ENCODE peak calls at places on chromosomes 11 and 22, in seven cellular contexts. One of them, this sample, is unnamed.
A peak's percentile ranks its signal among the peaks of the same experiment; 100 is the strongest.

GRCh38 chr22:23608583-23608982 is 23.5 kb downstream of the DRICH1 start:
- DNase-seq in KBM-7: no peak
- DNase-seq in testis: no peak
- DNase-seq in psoas muscle: no peak
- DNase-seq in choroid plexus epithelial cell: peak; percentile 28
- DNase-seq in activated CD4-positive, alpha-beta T cell treated with anti-CD3 and anti-CD28 coated beads, Interleukin-2, amount 50 U/mL, for 48 hours: no peak
- DNase-seq in HFFc6: no peak
- DNase-seq in this sample: no peak

GRCh38 chr22:45550416-45550815 is 47.7 kb downstream of the FBLN1 start:
- DNase-seq in KBM-7: no peak
- DNase-seq in choroid plexus epithelial cell: no peak
- DNase-seq in HFFc6: no peak
- DNase-seq in psoas muscle: no peak
- DNase-seq in testis: no peak
- DNase-seq in activated CD4-positive, alpha-beta T cell treated with anti-CD3 and anti-CD28 coated beads, Interleukin-2, amount 50 U/mL, for 48 hours: no peak
- DNase-seq in this sample: no peak

GRCh38 chr11:83573097-83573496 is 286.9 kb upstream of the CCDC90B start:
- DNase-seq in KBM-7: no peak
- DNase-seq in activated CD4-positive, alpha-beta T cell treated with anti-CD3 and anti-CD28 coated beads, Interleukin-2, amount 50 U/mL, for 48 hours: no peak
- DNase-seq in testis: no peak
- DNase-seq in psoas muscle: no peak
- DNase-seq in choroid plexus epithelial cell: peak; percentile 21
- DNase-seq in HFFc6: peak; percentile 57
- DNase-seq in this sample: peak; percentile 71

GRCh38 chr11:65470433-65470832 is 28.4 kb upstream of the MALAT1 start:
- DNase-seq in psoas muscle: peak; percentile 25
- DNase-seq in choroid plexus epithelial cell: no peak
- DNase-seq in testis: no peak
- DNase-seq in HFFc6: no peak
- DNase-seq in KBM-7: no peak
- DNase-seq in activated CD4-positive, alpha-beta T cell treated with anti-CD3 and anti-CD28 coated beads, Interleukin-2, amount 50 U/mL, for 48 hours: no peak
- DNase-seq in this sample: no peak

GRCh38 chr22:20881231-20881630 is 22.4 kb downstream of the SNAP29 start:
- DNase-seq in choroid plexus epithelial cell: no peak
- DNase-seq in activated CD4-positive, alpha-beta T cell treated with anti-CD3 and anti-CD28 coated beads, Interleukin-2, amount 50 U/mL, for 48 hours: no peak
- DNase-seq in testis: no peak
- DNase-seq in HFFc6: peak; percentile 58
- DNase-seq in KBM-7: no peak
- DNase-seq in psoas muscle: no peak
- DNase-seq in this sample: no peak

GRCh38 chr22:41481925-41482318 is 13.0 kb downstream of the ACO2 start:
- DNase-seq in testis: no peak
- DNase-seq in KBM-7: no peak
- DNase-seq in psoas muscle: no peak
- DNase-seq in HFFc6: no peak
- DNase-seq in choroid plexus epithelial cell: no peak
- DNase-seq in activated CD4-positive, alpha-beta T cell treated with anti-CD3 and anti-CD28 coated beads, Interleukin-2, amount 50 U/mL, for 48 hours: no peak
- DNase-seq in this sample: no peak

GRCh38 chr11:40384991-40385390 is 1074.5 kb downstream of the LRRC4C start:
- DNase-seq in HFFc6: peak; percentile 69
- DNase-seq in choroid plexus epithelial cell: peak; percentile 8
- DNase-seq in KBM-7: no peak
- DNase-seq in testis: no peak
- DNase-seq in psoas muscle: no peak
- DNase-seq in activated CD4-positive, alpha-beta T cell treated with anti-CD3 and anti-CD28 coated beads, Interleukin-2, amount 50 U/mL, for 48 hours: no peak
- DNase-seq in this sample: peak; percentile 75

GRCh38 chr11:27381238-27381666 is 18.2 kb upstream of the CCDC34 start:
- DNase-seq in activated CD4-positive, alpha-beta T cell treated with anti-CD3 and anti-CD28 coated beads, Interleukin-2, amount 50 U/mL, for 48 hours: no peak
- DNase-seq in testis: no peak
- DNase-seq in choroid plexus epithelial cell: no peak
- DNase-seq in psoas muscle: no peak
- DNase-seq in HFFc6: no peak
- DNase-seq in KBM-7: no peak
- DNase-seq in this sample: no peak

GRCh38 chr11:46247664-46248063 is 29.8 kb upstream of the CREB3L1 start:
- DNase-seq in HFFc6: no peak
- DNase-seq in psoas muscle: no peak
- DNase-seq in testis: no peak
- DNase-seq in choroid plexus epithelial cell: peak; percentile 86
- DNase-seq in activated CD4-positive, alpha-beta T cell treated with anti-CD3 and anti-CD28 coated beads, Interleukin-2, amount 50 U/mL, for 48 hours: peak; percentile 35
- DNase-seq in KBM-7: peak; percentile 49
- DNase-seq in this sample: peak; percentile 33

GRCh38 chr22:37912171-37912570 is 6.1 kb downstream of the MICALL1 start:
- DNase-seq in activated CD4-positive, alpha-beta T cell treated with anti-CD3 and anti-CD28 coated beads, Interleukin-2, amount 50 U/mL, for 48 hours: no peak
- DNase-seq in KBM-7: no peak
- DNase-seq in psoas muscle: no peak
- DNase-seq in choroid plexus epithelial cell: no peak
- DNase-seq in HFFc6: no peak
- DNase-seq in testis: no peak
- DNase-seq in this sample: no peak

GRCh38 chr22:44127353-44127752 is 53.4 kb upstream of the PARVG start:
- DNase-seq in KBM-7: peak; percentile 48
- DNase-seq in psoas muscle: no peak
- DNase-seq in HFFc6: no peak
- DNase-seq in testis: no peak
- DNase-seq in choroid plexus epithelial cell: peak; percentile 47
- DNase-seq in activated CD4-positive, alpha-beta T cell treated with anti-CD3 and anti-CD28 coated beads, Interleukin-2, amount 50 U/mL, for 48 hours: no peak
- DNase-seq in this sample: no peak

GRCh38 chr22:18033204-18033998 is 9.0 kb upstream of the MICAL3 start:
- DNase-seq in choroid plexus epithelial cell: peak; percentile 49
- DNase-seq in psoas muscle: no peak
- DNase-seq in activated CD4-positive, alpha-beta T cell treated with anti-CD3 and anti-CD28 coated beads, Interleukin-2, amount 50 U/mL, for 48 hours: no peak
- DNase-seq in testis: no peak
- DNase-seq in KBM-7: no peak
- DNase-seq in HFFc6: no peak
- DNase-seq in this sample: peak; percentile 86

GRCh38 chr22:26610983-26611382 is 6.8 kb downstream of the CRYBB1 start:
- DNase-seq in activated CD4-positive, alpha-beta T cell treated with anti-CD3 and anti-CD28 coated beads, Interleukin-2, amount 50 U/mL, for 48 hours: no peak
- DNase-seq in choroid plexus epithelial cell: no peak
- DNase-seq in psoas muscle: no peak
- DNase-seq in testis: no peak
- DNase-seq in KBM-7: no peak
- DNase-seq in HFFc6: peak; percentile 58
- DNase-seq in this sample: peak; percentile 33

GRCh38 chr11:95835768-95836488 is 45.6 kb downstream of the CEP57 start:
- DNase-seq in choroid plexus epithelial cell: peak; percentile 97
- DNase-seq in KBM-7: peak; percentile 73
- DNase-seq in psoas muscle: peak; percentile 35
- DNase-seq in activated CD4-positive, alpha-beta T cell treated with anti-CD3 and anti-CD28 coated beads, Interleukin-2, amount 50 U/mL, for 48 hours: peak; percentile 44
- DNase-seq in HFFc6: peak; percentile 90
- DNase-seq in testis: peak; percentile 62
- DNase-seq in this sample: peak; percentile 92

GRCh38 chr11:74577624-74578396 is 14.6 kb upstream of the POLD3 start:
- DNase-seq in choroid plexus epithelial cell: peak; percentile 70
- DNase-seq in KBM-7: no peak
- DNase-seq in activated CD4-positive, alpha-beta T cell treated with anti-CD3 and anti-CD28 coated beads, Interleukin-2, amount 50 U/mL, for 48 hours: no peak
- DNase-seq in psoas muscle: no peak
- DNase-seq in HFFc6: no peak
- DNase-seq in testis: no peak
- DNase-seq in this sample: peak; percentile 65

GRCh38 chr11:5929571-5929970 is 12.5 kb upstream of the OR56A3 start:
- DNase-seq in HFFc6: no peak
- DNase-seq in testis: no peak
- DNase-seq in KBM-7: no peak
- DNase-seq in choroid plexus epithelial cell: no peak
- DNase-seq in activated CD4-positive, alpha-beta T cell treated with anti-CD3 and anti-CD28 coated beads, Interleukin-2, amount 50 U/mL, for 48 hours: no peak
- DNase-seq in psoas muscle: no peak
- DNase-seq in this sample: no peak

GRCh38 chr11:1943977-1944376 is 3.2 kb upstream of the MRPL23 start:
- DNase-seq in KBM-7: peak; percentile 47
- DNase-seq in choroid plexus epithelial cell: peak; percentile 41
- DNase-seq in testis: no peak
- DNase-seq in psoas muscle: no peak
- DNase-seq in activated CD4-positive, alpha-beta T cell treated with anti-CD3 and anti-CD28 coated beads, Interleukin-2, amount 50 U/mL, for 48 hours: no peak
- DNase-seq in HFFc6: no peak
- DNase-seq in this sample: peak; percentile 25

GRCh38 chr11:120558754-120559431 is 47.3 kb downstream of the GRIK4 start:
- DNase-seq in choroid plexus epithelial cell: no peak
- DNase-seq in testis: no peak
- DNase-seq in activated CD4-positive, alpha-beta T cell treated with anti-CD3 and anti-CD28 coated beads, Interleukin-2, amount 50 U/mL, for 48 hours: no peak
- DNase-seq in KBM-7: no peak
- DNase-seq in HFFc6: no peak
- DNase-seq in psoas muscle: no peak
- DNase-seq in this sample: no peak

GRCh38 chr11:102322560-102322959 is 5.3 kb downstream of the BIRC3 start:
- DNase-seq in choroid plexus epithelial cell: no peak
- DNase-seq in activated CD4-positive, alpha-beta T cell treated with anti-CD3 and anti-CD28 coated beads, Interleukin-2, amount 50 U/mL, for 48 hours: no peak
- DNase-seq in testis: no peak
- DNase-seq in HFFc6: no peak
- DNase-seq in KBM-7: no peak
- DNase-seq in psoas muscle: no peak
- DNase-seq in this sample: no peak

GRCh38 chr11:76674517-76675400 is 4.2 kb upstream of the LRRC32 start:
- DNase-seq in HFFc6: no peak
- DNase-seq in KBM-7: peak; percentile 38
- DNase-seq in choroid plexus epithelial cell: no peak
- DNase-seq in testis: no peak
- DNase-seq in psoas muscle: no peak
- DNase-seq in activated CD4-positive, alpha-beta T cell treated with anti-CD3 and anti-CD28 coated beads, Interleukin-2, amount 50 U/mL, for 48 hours: no peak
- DNase-seq in this sample: no peak

GRCh38 chr11:46277313-46277622 is 194 bp upstream of the CREB3L1 start:
- DNase-seq in testis: peak; percentile 77
- DNase-seq in activated CD4-positive, alpha-beta T cell treated with anti-CD3 and anti-CD28 coated beads, Interleukin-2, amount 50 U/mL, for 48 hours: no peak
- DNase-seq in choroid plexus epithelial cell: peak; percentile 70
- DNase-seq in KBM-7: peak; percentile 63
- DNase-seq in HFFc6: peak; percentile 47
- DNase-seq in psoas muscle: no peak
- DNase-seq in this sample: no peak

GRCh38 chr11:128201006-128201405 is 386.4 kb downstream of the ETS1 start:
- DNase-seq in choroid plexus epithelial cell: no peak
- DNase-seq in testis: no peak
- DNase-seq in HFFc6: no peak
- DNase-seq in KBM-7: no peak
- DNase-seq in activated CD4-positive, alpha-beta T cell treated with anti-CD3 and anti-CD28 coated beads, Interleukin-2, amount 50 U/mL, for 48 hours: no peak
- DNase-seq in psoas muscle: no peak
- DNase-seq in this sample: no peak

GRCh38 chr11:7759010-7759409 is 37.7 kb downstream of the OR5P2 start:
- DNase-seq in activated CD4-positive, alpha-beta T cell treated with anti-CD3 and anti-CD28 coated beads, Interleukin-2, amount 50 U/mL, for 48 hours: peak; percentile 8
- DNase-seq in psoas muscle: no peak
- DNase-seq in KBM-7: peak; percentile 10
- DNase-seq in testis: no peak
- DNase-seq in HFFc6: no peak
- DNase-seq in choroid plexus epithelial cell: no peak
- DNase-seq in this sample: no peak

GRCh38 chr22:44338183-44338812 is 25.5 kb upstream of the SHISAL1 start:
- DNase-seq in testis: no peak
- DNase-seq in choroid plexus epithelial cell: no peak
- DNase-seq in HFFc6: no peak
- DNase-seq in activated CD4-positive, alpha-beta T cell treated with anti-CD3 and anti-CD28 coated beads, Interleukin-2, amount 50 U/mL, for 48 hours: no peak
- DNase-seq in psoas muscle: no peak
- DNase-seq in KBM-7: no peak
- DNase-seq in this sample: no peak

GRCh38 chr22:37174964-37175363 is 13.1 kb downstream of the C1QTNF6 start:
- DNase-seq in KBM-7: no peak
- DNase-seq in psoas muscle: no peak
- DNase-seq in testis: no peak
- DNase-seq in HFFc6: no peak
- DNase-seq in activated CD4-positive, alpha-beta T cell treated with anti-CD3 and anti-CD28 coated beads, Interleukin-2, amount 50 U/mL, for 48 hours: no peak
- DNase-seq in choroid plexus epithelial cell: no peak
- DNase-seq in this sample: no peak

GRCh38 chr11:118618991-118619375 is 11.6 kb downstream of the PHLDB1 start:
- DNase-seq in testis: peak; percentile 66
- DNase-seq in KBM-7: no peak
- DNase-seq in activated CD4-positive, alpha-beta T cell treated with anti-CD3 and anti-CD28 coated beads, Interleukin-2, amount 50 U/mL, for 48 hours: no peak
- DNase-seq in HFFc6: peak; percentile 70
- DNase-seq in choroid plexus epithelial cell: peak; percentile 59
- DNase-seq in psoas muscle: peak; percentile 72
- DNase-seq in this sample: peak; percentile 92

GRCh38 chr22:35783943-35784614 is 66.4 kb downstream of the APOL5 start:
- DNase-seq in choroid plexus epithelial cell: no peak
- DNase-seq in activated CD4-positive, alpha-beta T cell treated with anti-CD3 and anti-CD28 coated beads, Interleukin-2, amount 50 U/mL, for 48 hours: no peak
- DNase-seq in KBM-7: no peak
- DNase-seq in HFFc6: peak; percentile 89
- DNase-seq in testis: no peak
- DNase-seq in psoas muscle: no peak
- DNase-seq in this sample: peak; percentile 79

GRCh38 chr11:55714982-55715888 is 53.2 kb downstream of the OR4C6 start:
- DNase-seq in activated CD4-positive, alpha-beta T cell treated with anti-CD3 and anti-CD28 coated beads, Interleukin-2, amount 50 U/mL, for 48 hours: peak; percentile 11
- DNase-seq in HFFc6: no peak
- DNase-seq in testis: peak; percentile 82
- DNase-seq in KBM-7: peak; percentile 55
- DNase-seq in psoas muscle: no peak
- DNase-seq in choroid plexus epithelial cell: no peak
- DNase-seq in this sample: no peak